ENCODE peak calls at places on chromosomes 3 and 15, in six cellular contexts. C is lower lobe of right lung, F is MCF 10A, R is body of pancreas, D is Peyer's patch, N is transverse colon. B is an unnamed sample.

GRCh38 chr3:113754486-113755159 is 7.8 kb downstream of the ATP6V1A start:
- DNase-seq in D (no peak), F (no peak), C (no peak), N (no peak), R (no peak), B (no peak)

GRCh38 chr3:42996633-42997075 is 17.5 kb downstream of the GASK1A start:
- DNase-seq in F (no peak), N (no peak), C (no peak), R (peak; percentile 44), D (no peak), B (no peak)

GRCh38 chr3:47342156-47342555 is 38.7 kb upstream of the PTPN23 start:
- DNase-seq in D (no peak), N (no peak), F (no peak), C (no peak), R (no peak), B (no peak)

GRCh38 chr3:112773864-112774263 is 72.8 kb downstream of the CD200R1L start:
- DNase-seq in N (peak; percentile 15), C (peak; percentile 51), D (peak; percentile 73), R (no peak), F (peak; percentile 81), B (peak; percentile 36)

GRCh38 chr15:87940763-87941162 is 315.8 kb downstream of the NTRK3 start:
- DNase-seq in R (no peak), N (no peak), C (no peak), F (no peak), D (no peak), B (no peak)

GRCh38 chr3:141105828-141106628 is 54.9 kb downstream of the SPSB4 start:
- DNase-seq in N (peak; percentile 68), F (peak; percentile 81), D (peak; percentile 91), R (peak; percentile 86), C (no peak), B (peak; percentile 87)

GRCh38 chr15:31179683-31180082 is 78.2 kb upstream of the TRPM1 start:
- DNase-seq in C (no peak), D (no peak), N (no peak), F (no peak), R (no peak), B (no peak)

GRCh38 chr3:111200027-111200426 is 128.4 kb downstream of the NECTIN3 start:
- DNase-seq in F (no peak), D (no peak), C (no peak), N (no peak), R (no peak), B (no peak)

GRCh38 chr3:63278171-63278999 is at the start of gene SYNPR:
- DNase-seq in N (no peak), D (no peak), C (no peak), F (no peak), R (no peak), B (no peak)

GRCh38 chr15:61282661-61283060 is 53.6 kb upstream of the RORA start:
- DNase-seq in R (no peak), C (no peak), D (no peak), N (no peak), F (no peak), B (no peak)

GRCh38 chr15:36428102-36428845 is 151.2 kb upstream of the CDIN1 start:
- DNase-seq in C (no peak), N (no peak), D (no peak), R (no peak), F (peak; percentile 89), B (no peak)

GRCh38 chr3:153209596-153209995 is 47.6 kb downstream of the RAP2B start:
- DNase-seq in N (no peak), F (peak; percentile 66), D (no peak), R (no peak), C (peak; percentile 73), B (no peak)

DNA sequence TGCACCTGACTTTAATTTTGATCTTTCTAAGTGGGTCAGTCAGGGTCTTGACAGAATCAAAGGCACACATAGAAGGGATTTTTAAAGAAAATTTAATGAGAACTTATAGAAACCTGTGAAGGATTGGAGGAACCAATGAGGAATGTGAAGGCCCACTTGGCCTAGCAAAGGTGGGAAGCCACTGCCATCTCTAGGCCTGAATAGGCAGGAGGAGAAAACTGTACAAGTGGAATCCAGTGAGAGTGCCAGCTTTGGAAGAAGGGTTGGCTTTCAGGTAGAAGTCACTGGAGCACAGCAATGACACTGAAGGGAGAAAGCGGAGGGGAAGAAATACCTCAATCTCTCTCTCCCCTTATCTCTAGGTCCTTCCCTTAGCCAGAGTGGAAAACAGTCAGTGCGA is 380.7 kb upstream of the KCNMB2 start:
- DNase-seq in R (no peak), N (no peak), F (peak; percentile 11), C (no peak), D (no peak), B (peak; percentile 8)
- TF ChIP-seq CTCF in R (no peak), N (no peak), F (no peak), C (no peak), D (no peak), B (no peak)

GRCh38 chr3:23435318-23435717 is 232.2 kb downstream of the UBE2E2 start:
- DNase-seq in R (no peak), N (no peak), C (no peak), F (no peak), D (no peak), B (no peak)
- TF ChIP-seq CTCF in R (no peak), N (no peak), C (no peak), F (no peak), D (no peak), B (no peak)

GRCh38 chr3:45640091-45640507 is 45.5 kb downstream of the LIMD1 start:
- DNase-seq in N (no peak), C (no peak), R (no peak), D (no peak), F (no peak), B (no peak)
- TF ChIP-seq CTCF in N (no peak), C (no peak), R (no peak), D (no peak), F (no peak), B (no peak)

DNA sequence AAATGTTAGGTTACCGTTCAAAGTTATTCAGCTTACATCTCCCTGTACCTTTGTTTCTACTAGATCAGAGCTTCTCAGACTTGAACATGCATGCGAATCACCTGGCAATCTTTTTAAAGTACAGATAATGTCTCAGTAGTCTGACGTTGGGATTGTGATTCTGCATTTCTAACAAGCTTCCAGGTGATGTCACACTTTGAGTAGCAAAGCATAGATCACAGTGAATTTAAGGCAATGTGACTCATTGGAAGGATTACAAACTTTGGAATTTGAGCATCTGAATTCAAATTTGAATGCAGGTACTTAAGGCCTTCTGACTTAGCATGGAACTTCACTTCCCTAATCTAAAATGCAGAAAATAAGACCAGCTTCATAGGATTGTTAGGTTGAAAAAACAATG is 10.8 kb upstream of the ZMAT3 start:
- DNase-seq in R (no peak), N (no peak), F (no peak), C (no peak), D (no peak), B (no peak)
- TF ChIP-seq CTCF in R (no peak), N (no peak), F (no peak), C (no peak), D (no peak), B (no peak)

DNA sequence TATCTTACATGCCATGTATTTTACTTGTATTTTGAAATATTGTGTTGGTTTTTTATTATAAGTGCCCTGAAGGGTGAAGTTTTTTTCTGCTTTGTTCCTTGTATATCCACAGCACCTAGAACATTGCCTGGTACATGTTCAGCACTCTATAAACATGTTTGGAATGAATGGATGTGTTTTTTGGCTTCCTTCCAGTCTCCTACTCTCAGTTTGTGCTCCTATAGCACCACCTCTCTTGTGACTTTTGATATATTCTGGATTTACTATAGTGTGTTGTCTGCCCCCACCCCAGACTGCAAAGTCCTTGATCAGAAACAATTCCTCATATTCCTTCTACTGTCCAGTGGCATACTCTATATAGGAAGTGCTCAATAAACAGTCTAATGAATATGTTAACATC is 60.6 kb downstream of the PLCL2 start:
- DNase-seq in F (peak; percentile 50), R (no peak), N (no peak), D (no peak), C (no peak), B (no peak)
- TF ChIP-seq CTCF in F (no peak), R (peak; percentile 23), N (no peak), D (no peak), C (no peak), B (no peak)

DNA sequence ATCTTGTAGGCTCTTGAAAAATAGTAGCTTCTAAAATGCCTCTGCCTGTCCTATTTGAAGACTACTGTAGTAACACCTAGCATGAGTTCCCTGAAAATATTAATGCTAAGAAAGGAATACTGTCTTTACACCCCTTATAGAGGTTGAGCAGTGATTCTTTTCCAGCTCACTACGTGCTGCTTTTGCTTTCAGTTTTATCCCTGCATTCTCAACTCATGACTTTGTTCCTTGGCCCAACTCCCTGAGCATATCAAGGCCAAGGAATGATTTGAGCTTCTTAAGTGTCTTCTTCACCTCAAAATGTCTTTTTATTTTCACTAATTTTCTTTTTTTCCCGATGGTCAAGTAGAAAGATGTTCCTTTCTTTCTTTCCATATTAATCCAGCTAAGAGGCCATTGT is 16.5 kb upstream of the P2RY13 start:
- DNase-seq in F (peak; percentile 25), N (peak; percentile 9), D (no peak), C (no peak), R (no peak), B (no peak)
- TF ChIP-seq CTCF in F (no peak), N (no peak), D (no peak), C (no peak), R (no peak), B (no peak)